ENCODE peak calls at places on chromosome 12, in four cellular contexts. Y is NCI-H187; X is immature natural killer cell; O is stimulated activated CD4-positive, alpha-beta T cell treated with anti-CD3 and anti-CD28 coated beads, Interleukin-4, amount 100 ng/mL, for 24 hours. R is an unnamed sample.

GRCh38 chr12:100955139-100955538 is 160.6 kb downstream of the ANO4 start:
- DNase-seq in Y (no peak), X (no peak), O (no peak), R (no peak)

GRCh38 chr12:131074221-131075083 is 120.7 kb downstream of the ADGRD1 start:
- DNase-seq in Y (no peak), X (no peak), O (no peak), R (no peak)

GRCh38 chr12:105658389-105658788 is 327.9 kb downstream of the C12orf75 start:
- DNase-seq in Y (no peak), O (no peak), X (no peak), R (no peak)

GRCh38 chr12:58920102-58920955 is at the start of gene LRIG3:
- DNase-seq in O (no peak), Y (peak; percentile 37), X (no peak), R (peak; percentile 51)

GRCh38 chr12:52796839-52797528 is 1.1 kb upstream of the KRT3 start:
- DNase-seq in O (no peak), X (no peak), Y (no peak), R (no peak)

GRCh38 chr12:100858658-100859057 is 64.1 kb downstream of the ANO4 start:
- DNase-seq in X (no peak), O (no peak), Y (no peak), R (no peak)

GRCh38 chr12:75979181-75979580 is 52.4 kb downstream of the PHLDA1 start:
- DNase-seq in X (peak; percentile 44), Y (no peak), O (peak; percentile 62), R (no peak)

GRCh38 chr12:263574-263973 is 938 bp upstream of the SLC6A13 start:
- DNase-seq in Y (no peak), X (no peak), O (no peak), R (no peak)

GRCh38 chr12:77751939-77752338 is 78.8 kb upstream of the NAV3 start:
- DNase-seq in O (no peak), Y (no peak), X (no peak), R (no peak)

GRCh38 chr12:49359671-49360070 is 7.6 kb upstream of the SPATS2 start:
- DNase-seq in Y (no peak), X (no peak), O (no peak), R (no peak)

GRCh38 chr12:109461049-109461845 is 15.9 kb downstream of the KCTD10 start:
- DNase-seq in O (no peak), X (peak; percentile 45), Y (no peak), R (no peak)

GRCh38 chr12:40344312-40344711 is 119.5 kb downstream of the LRRK2 start:
- DNase-seq in Y (no peak), X (no peak), O (no peak), R (no peak)

GRCh38 chr12:48985475-48985897 is 7.4 kb downstream of the WNT1 start:
- DNase-seq in O (no peak), Y (no peak), X (no peak), R (no peak)

GRCh38 chr12:124411291-124411878 is 116.5 kb downstream of the RFLNA start:
- DNase-seq in X (no peak), Y (no peak), O (no peak), R (no peak)

GRCh38 chr12:85016423-85016822 is 19.7 kb downstream of the TSPAN19 start:
- DNase-seq in O (no peak), Y (no peak), X (no peak), R (no peak)

GRCh38 chr12:69523433-69524330 is 53.5 kb downstream of the FRS2 start:
- DNase-seq in X (no peak), Y (no peak), O (no peak), R (no peak)

GRCh38 chr12:103269962-103270361 is 225.8 kb downstream of the C12orf42 start:
- DNase-seq in O (no peak), X (no peak), Y (no peak), R (no peak)

GRCh38 chr12:126537961-126538530 is 1472.8 kb downstream of the AACS start:
- DNase-seq in X (no peak), Y (no peak), O (no peak), R (no peak)

GRCh38 chr12:24197517-24197916 is 248.0 kb upstream of the SOX5 start:
- DNase-seq in O (no peak), X (no peak), Y (no peak), R (no peak)

GRCh38 chr12:108634225-108634795 is 616 bp upstream of the SELPLG start:
- DNase-seq in O (peak; percentile 56), X (peak; percentile 57), Y (peak; percentile 89), R (peak; percentile 88)

GRCh38 chr12:75774309-75775052 is 257.1 kb downstream of the PHLDA1 start:
- DNase-seq in Y (no peak), X (no peak), O (no peak), R (no peak)

GRCh38 chr12:68271346-68271745 is 17.9 kb upstream of the IL22 start:
- DNase-seq in X (no peak), Y (no peak), O (no peak), R (no peak)

GRCh38 chr12:43676183-43676813 is 82.3 kb downstream of the PUS7L start:
- DNase-seq in Y (no peak), X (no peak), O (no peak), R (peak; percentile 32)

GRCh38 chr12:6825398-6826124 is 2.6 kb upstream of the P3H3 start:
- DNase-seq in X (peak; percentile 64), Y (peak; percentile 68), O (peak; percentile 87), R (peak; percentile 45)

GRCh38 chr12:123095074-123095694 is 55.7 kb downstream of the PITPNM2 start:
- DNase-seq in O (no peak), Y (peak; percentile 76), X (no peak), R (no peak)